ENCODE peak calls at places on chromosomes 4 and X, in six cellular contexts. One of them, this sample, is unnamed.

GRCh38 chrX:56733459-56734046 is 4.5 kb downstream of the NBDY start:
- DNase-seq in K562: peak
- DNase-seq in HepG2: peak
- DNase-seq in A549: peak
- DNase-seq in H1: peak
- DNase-seq in IMR-90: peak
- DNase-seq in this sample: no peak

GRCh38 chrX:134460861-134461218 is 875 bp downstream of the HPRT1 start:
- DNase-seq in A549: peak
- DNase-seq in K562: peak
- DNase-seq in IMR-90: peak
- DNase-seq in HepG2: no peak
- DNase-seq in H1: no peak
- DNase-seq in this sample: no peak

GRCh38 chr4:155552180-155552579 is 114.5 kb upstream of the GUCY1A1 start:
- DNase-seq in IMR-90: peak
- DNase-seq in A549: no peak
- DNase-seq in HepG2: no peak
- DNase-seq in K562: no peak
- DNase-seq in H1: no peak
- DNase-seq in this sample: no peak

GRCh38 chr4:176261481-176261880 is 7.5 kb downstream of the ASB5 start:
- DNase-seq in K562: no peak
- DNase-seq in A549: no peak
- DNase-seq in IMR-90: peak
- DNase-seq in H1: no peak
- DNase-seq in HepG2: no peak
- DNase-seq in this sample: no peak

GRCh38 chr4:8179074-8179473 is 20.0 kb upstream of the SH3TC1 start:
- DNase-seq in IMR-90: no peak
- DNase-seq in A549: no peak
- DNase-seq in K562: no peak
- DNase-seq in H1: no peak
- DNase-seq in HepG2: no peak
- DNase-seq in this sample: no peak

GRCh38 chrX:103518571-103518970 is 718 bp downstream of the RAB40A start:
- DNase-seq in IMR-90: no peak
- DNase-seq in A549: no peak
- DNase-seq in HepG2: no peak
- DNase-seq in K562: no peak
- DNase-seq in H1: no peak
- DNase-seq in this sample: no peak

GRCh38 chr4:113899260-113900177 is 79.9 kb downstream of the ARSJ start:
- DNase-seq in K562: no peak
- DNase-seq in IMR-90: no peak
- DNase-seq in HepG2: no peak
- DNase-seq in A549: no peak
- DNase-seq in H1: no peak
- DNase-seq in this sample: no peak

GRCh38 chr4:53346920-53347852 is 18.7 kb downstream of the SCFD2 start:
- DNase-seq in K562: no peak
- DNase-seq in IMR-90: peak
- DNase-seq in H1: no peak
- DNase-seq in A549: no peak
- DNase-seq in HepG2: no peak
- DNase-seq in this sample: no peak

GRCh38 chr4:183356931-183357675 is 34.9 kb upstream of the CLDN24 start:
- DNase-seq in H1: no peak
- DNase-seq in K562: no peak
- DNase-seq in A549: no peak
- DNase-seq in HepG2: no peak
- DNase-seq in IMR-90: no peak
- DNase-seq in this sample: no peak

GRCh38 chrX:100895365-100896075 is 21.4 kb upstream of the NOX1 start:
- DNase-seq in K562: peak
- DNase-seq in IMR-90: peak
- DNase-seq in H1: peak
- DNase-seq in HepG2: peak
- DNase-seq in A549: peak
- DNase-seq in this sample: peak

GRCh38 chr4:137692205-137692604 is 159.9 kb upstream of the PCDH18 start:
- DNase-seq in H1: no peak
- DNase-seq in HepG2: no peak
- DNase-seq in IMR-90: no peak
- DNase-seq in K562: no peak
- DNase-seq in A549: no peak
- DNase-seq in this sample: no peak

GRCh38 chrX:105876658-105877057 is 54.3 kb downstream of the NRK start:
- DNase-seq in HepG2: peak
- DNase-seq in IMR-90: peak
- DNase-seq in K562: no peak
- DNase-seq in H1: no peak
- DNase-seq in A549: peak
- DNase-seq in this sample: peak
- TF ChIP-seq CEBPB in HepG2: no peak
- TF ChIP-seq CEBPB in IMR-90: no peak
- TF ChIP-seq CEBPB in K562: no peak
- TF ChIP-seq CEBPB in H1: no peak
- TF ChIP-seq CEBPB in A549: no peak
- TF ChIP-seq CEBPB in this sample: no peak

GRCh38 chr4:74127745-74128144 is 28.8 kb upstream of the CXCL2 start:
- DNase-seq in K562: no peak
- DNase-seq in H1: no peak
- DNase-seq in IMR-90: no peak
- DNase-seq in HepG2: no peak
- DNase-seq in A549: no peak
- DNase-seq in this sample: no peak
- TF ChIP-seq POLR2A in K562: no peak
- TF ChIP-seq POLR2A in H1: no peak
- TF ChIP-seq POLR2A in IMR-90: no peak
- TF ChIP-seq POLR2A in HepG2: no peak
- TF ChIP-seq POLR2A in A549: no peak
- TF ChIP-seq POLR2A in this sample: no peak

GRCh38 chr4:180150818-180151217 is 2092.4 kb upstream of the TENM3 start:
- DNase-seq in H1: no peak
- DNase-seq in HepG2: no peak
- DNase-seq in A549: peak
- DNase-seq in K562: no peak
- DNase-seq in IMR-90: peak
- DNase-seq in this sample: peak
- TF ChIP-seq CEBPB in H1: peak
- TF ChIP-seq CEBPB in HepG2: no peak
- TF ChIP-seq CEBPB in A549: no peak
- TF ChIP-seq CEBPB in K562: no peak
- TF ChIP-seq CEBPB in IMR-90: peak
- TF ChIP-seq CEBPB in this sample: peak

GRCh38 chrX:130268500-130269170 is at the start of gene ZNF280C:
- DNase-seq in K562: peak
- DNase-seq in HepG2: peak
- DNase-seq in IMR-90: peak
- DNase-seq in H1: peak
- DNase-seq in A549: peak
- DNase-seq in this sample: peak
- TF ChIP-seq POLR2A in K562: peak
- TF ChIP-seq POLR2A in HepG2: peak
- TF ChIP-seq POLR2A in IMR-90: peak
- TF ChIP-seq POLR2A in H1: peak
- TF ChIP-seq POLR2A in A549: peak
- TF ChIP-seq POLR2A in this sample: peak

DNA sequence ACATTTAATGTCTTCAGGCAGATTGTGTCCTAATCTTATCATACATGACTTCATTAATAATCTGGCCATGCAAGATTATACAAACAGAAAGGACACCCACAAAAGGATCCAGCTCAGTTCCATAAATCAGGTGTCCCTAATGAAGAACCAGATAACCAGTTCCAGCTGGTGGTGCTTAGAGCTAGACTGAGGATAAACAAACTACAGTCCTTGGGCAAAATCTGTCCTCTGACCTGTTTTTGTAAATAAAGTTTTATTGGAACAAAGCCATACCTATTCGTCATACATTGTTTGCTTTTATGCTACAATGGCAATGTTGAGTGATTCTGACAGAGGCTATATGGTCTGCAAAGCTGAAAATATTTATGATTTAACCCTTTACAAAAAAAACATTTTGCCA is 199.5 kb downstream of the MID1IP1 start:
- DNase-seq in HepG2: no peak
- DNase-seq in A549: no peak
- DNase-seq in H1: no peak
- DNase-seq in K562: no peak
- DNase-seq in IMR-90: peak
- DNase-seq in this sample: no peak
- TF ChIP-seq CEBPB in HepG2: no peak
- TF ChIP-seq CEBPB in A549: no peak
- TF ChIP-seq CEBPB in H1: no peak
- TF ChIP-seq CEBPB in K562: no peak
- TF ChIP-seq CEBPB in IMR-90: no peak
- TF ChIP-seq CEBPB in this sample: no peak